ENCODE peak calls at places on chromosomes 2 and 18, in seven cellular contexts. Q, T, Z, J, B, Y and H are unnamed samples.

GRCh38 chr2:113005030-113005509 is at the start of gene IL36A:
- DNase-seq in Z (no peak), Y (no peak), Q (no peak), T (no peak), B (no peak), J (no peak), H (no peak)

GRCh38 chr18:22282311-22283235 is 113.2 kb downstream of the GATA6 start:
- DNase-seq in B (peak), T (peak), Q (peak), J (no peak), Z (peak), Y (no peak), H (no peak)

GRCh38 chr2:105563000-105563719 is 164.3 kb upstream of the FHL2 start:
- DNase-seq in Z (peak), B (no peak), J (no peak), Y (no peak), T (no peak), Q (no peak), H (no peak)

GRCh38 chr2:98311090-98311489 is 35.2 kb upstream of the CNGA3 start:
- DNase-seq in T (no peak), Q (no peak), J (no peak), Y (no peak), Z (no peak), B (no peak), H (no peak)

GRCh38 chr2:237964578-237965404 is 2.0 kb upstream of the UBE2F start:
- DNase-seq in Q (peak), B (no peak), T (no peak), Y (no peak), J (peak), Z (no peak), H (no peak)

GRCh38 chr2:50606860-50607259 is 425.1 kb downstream of the NRXN1 start:
- DNase-seq in Z (no peak), Q (no peak), J (no peak), B (no peak), T (no peak), Y (no peak), H (no peak)

GRCh38 chr2:6626406-6627012 is 239.2 kb downstream of the CMPK2 start:
- DNase-seq in Z (no peak), B (peak), T (no peak), Q (peak), Y (no peak), J (no peak), H (no peak)

GRCh38 chr2:88852753-88853402 is 161.4 kb downstream of the RPIA start:
- DNase-seq in Y (no peak), T (no peak), B (no peak), Z (no peak), J (no peak), Q (no peak), H (no peak)

GRCh38 chr2:34093790-34094189 is 494.7 kb upstream of the FAM98A start:
- DNase-seq in Y (no peak), T (no peak), J (no peak), Q (no peak), Z (no peak), B (no peak), H (no peak)

GRCh38 chr2:48228345-48228684 is 301.6 kb upstream of the STON1 start:
- DNase-seq in Z (no peak), T (no peak), J (no peak), B (no peak), Q (no peak), Y (no peak), H (no peak)

GRCh38 chr2:226125151-226125550 is 674.5 kb downstream of the IRS1 start:
- DNase-seq in T (no peak), Y (no peak), Q (no peak), Z (no peak), J (no peak), B (no peak), H (no peak)

GRCh38 chr2:39723946-39724827 is 54.9 kb downstream of the THUMPD2 start:
- DNase-seq in J (no peak), T (no peak), Y (no peak), Q (no peak), B (no peak), Z (peak), H (no peak)

GRCh38 chr2:197633109-197633657 is 42.2 kb downstream of the RFTN2 start:
- DNase-seq in B (no peak), Q (no peak), J (no peak), Z (no peak), Y (no peak), T (no peak), H (no peak)

GRCh38 chr2:28695245-28695647 is 56.4 kb upstream of the PPP1CB start:
- DNase-seq in J (no peak), Y (no peak), T (no peak), Q (no peak), Z (peak), B (peak), H (no peak)

DNA sequence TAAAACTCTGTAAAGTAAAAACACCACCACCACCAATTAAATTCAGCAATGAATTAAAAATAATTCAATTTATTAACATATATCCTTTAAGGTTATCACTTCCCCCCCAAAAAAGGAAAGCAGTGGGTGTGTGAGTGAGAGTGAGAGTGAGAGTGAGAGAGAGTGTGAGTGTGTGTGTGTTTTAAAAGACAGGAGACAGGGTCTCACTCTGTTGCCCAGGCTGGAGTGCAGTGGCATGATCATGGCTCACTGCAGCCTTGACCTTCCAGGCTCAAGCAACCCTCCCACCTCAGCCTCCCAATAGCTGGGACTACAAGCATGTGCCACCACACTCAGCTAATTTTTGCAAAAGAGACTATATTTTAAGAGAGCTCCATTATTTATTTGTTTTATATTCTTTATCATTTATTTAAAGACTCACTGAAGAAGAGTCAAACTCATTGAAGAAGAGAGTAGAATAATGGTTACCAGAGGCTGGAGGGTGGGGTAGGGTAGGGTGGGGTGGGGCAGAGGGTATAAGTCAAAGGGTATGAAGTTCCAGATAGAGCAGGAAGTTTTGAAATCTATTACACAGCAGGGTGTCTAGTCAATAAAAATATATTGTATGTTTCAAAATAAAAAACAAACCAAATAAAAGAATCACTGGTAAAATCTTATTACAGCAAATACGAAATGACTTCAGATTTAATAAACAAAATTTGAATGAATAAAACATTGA is 121.6 kb downstream of the C2orf74 start:
- DNase-seq in B (no peak), T (no peak), J (no peak), Y (no peak), Q (no peak), Z (no peak), H (no peak)
- H4K8ac ChIP-seq in B (no peak), T (no peak), J (no peak), Y (no peak), Q (no peak), Z (no peak), H (no peak)

DNA sequence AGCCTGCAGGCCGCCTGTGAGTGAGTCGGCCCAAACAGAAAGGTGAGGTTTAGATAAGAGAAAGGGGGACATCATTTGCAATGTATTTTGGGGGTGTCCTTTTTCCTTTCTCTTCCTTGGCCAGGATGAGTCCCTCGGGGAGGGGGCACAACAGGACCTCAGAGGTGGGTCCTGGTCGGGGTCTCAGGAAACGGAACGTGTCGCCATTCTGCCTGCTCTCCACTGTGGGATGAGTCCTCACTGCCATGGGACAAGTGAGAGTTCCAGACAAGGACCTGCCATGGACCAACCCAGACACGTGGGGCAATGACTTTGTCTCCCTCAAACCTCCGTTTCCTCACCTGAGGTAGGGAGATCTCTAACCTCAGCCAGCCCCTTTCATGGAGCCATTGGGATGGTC is 67.9 kb upstream of the TAF1B start:
- DNase-seq in Q (no peak), T (no peak), J (no peak), B (no peak), Z (no peak), Y (no peak), H (no peak)
- H4K8ac ChIP-seq in Q (no peak), T (no peak), J (no peak), B (no peak), Z (no peak), Y (no peak), H (no peak)

GRCh38 chr2:76073992-76074604 is 363.4 kb upstream of the GCFC2 start:
- DNase-seq in T (no peak), B (no peak), Q (no peak), Z (no peak), Y (no peak), J (no peak), H (no peak)
- H4K8ac ChIP-seq in T (no peak), B (no peak), Q (no peak), Z (no peak), Y (no peak), J (no peak), H (no peak)

DNA sequence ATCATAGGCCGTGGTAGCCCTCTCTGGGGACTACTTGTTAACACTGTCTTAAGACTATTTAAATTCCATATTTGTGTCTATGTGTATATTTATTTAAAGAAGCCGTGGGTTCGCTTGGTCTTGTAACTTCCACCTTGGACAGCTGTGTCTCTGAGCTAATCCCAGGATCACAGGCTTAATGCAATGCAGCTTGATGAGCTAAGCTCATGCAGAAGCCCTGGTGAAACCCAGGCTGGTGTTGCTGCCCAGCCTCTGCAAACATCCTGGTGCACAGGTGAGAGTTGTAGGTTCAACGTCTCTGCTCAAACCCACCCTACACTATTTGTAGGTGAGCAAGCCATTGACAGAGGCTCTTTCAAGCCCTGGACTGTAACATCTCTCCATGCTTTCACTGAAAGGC is 211.8 kb downstream of the FAM210A start:
- DNase-seq in J (no peak), Z (no peak), Q (no peak), B (no peak), T (no peak), Y (no peak), H (no peak)
- H4K8ac ChIP-seq in J (no peak), Z (no peak), Q (no peak), B (no peak), T (no peak), Y (no peak), H (no peak)

GRCh38 chr18:35231052-35231451 is 9.8 kb upstream of the ZNF397 start:
- DNase-seq in T (peak), B (peak), Q (peak), Y (peak), J (peak), Z (peak), H (peak)
- H4K8ac ChIP-seq in T (no peak), B (no peak), Q (no peak), Y (no peak), J (no peak), Z (no peak), H (no peak)

GRCh38 chr2:227855440-227855839 is 16.0 kb upstream of the DAW1 start:
- DNase-seq in Z (no peak), Y (no peak), T (no peak), Q (no peak), J (no peak), B (no peak), H (no peak)

GRCh38 chr2:227853765-227854271 is 17.6 kb upstream of the DAW1 start:
- DNase-seq in Z (no peak), J (no peak), Q (peak), Y (no peak), B (peak), T (no peak), H (no peak)

GRCh38 chr2:227849906-227850305 is 21.5 kb upstream of the DAW1 start:
- DNase-seq in Q (peak), Z (no peak), B (no peak), Y (no peak), T (no peak), J (no peak), H (no peak)

GRCh38 chr2:227856697-227857096 is 14.7 kb upstream of the DAW1 start:
- DNase-seq in Z (no peak), Y (no peak), B (no peak), T (no peak), Q (no peak), J (no peak), H (no peak)

DNA sequence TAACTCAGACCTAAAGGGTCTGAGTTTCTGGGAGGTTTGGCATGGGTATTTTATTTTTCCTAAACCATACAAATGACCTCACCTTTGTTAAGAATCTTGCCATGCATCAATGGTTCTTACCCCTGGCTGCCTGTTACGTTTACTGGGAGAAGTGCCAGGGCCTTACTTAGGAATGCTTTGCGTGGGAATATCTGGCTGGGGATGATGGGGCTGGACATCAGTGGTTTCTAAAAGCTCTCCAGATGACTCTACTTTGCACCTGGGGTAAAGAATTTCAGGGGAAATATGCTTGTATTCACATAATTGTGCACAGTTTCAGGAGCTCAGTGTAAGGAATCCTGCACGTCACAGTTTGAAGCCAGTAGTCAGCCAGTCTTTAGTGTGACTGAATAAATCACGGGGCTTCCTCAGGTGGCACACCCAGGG is 18.2 kb upstream of the DAW1 start:
- DNase-seq in Y (no peak), J (no peak), T (no peak), B (no peak), Z (no peak), Q (peak), H (no peak)
- H4K8ac ChIP-seq in Y (no peak), J (no peak), T (no peak), B (no peak), Z (no peak), Q (no peak), H (no peak)

DNA sequence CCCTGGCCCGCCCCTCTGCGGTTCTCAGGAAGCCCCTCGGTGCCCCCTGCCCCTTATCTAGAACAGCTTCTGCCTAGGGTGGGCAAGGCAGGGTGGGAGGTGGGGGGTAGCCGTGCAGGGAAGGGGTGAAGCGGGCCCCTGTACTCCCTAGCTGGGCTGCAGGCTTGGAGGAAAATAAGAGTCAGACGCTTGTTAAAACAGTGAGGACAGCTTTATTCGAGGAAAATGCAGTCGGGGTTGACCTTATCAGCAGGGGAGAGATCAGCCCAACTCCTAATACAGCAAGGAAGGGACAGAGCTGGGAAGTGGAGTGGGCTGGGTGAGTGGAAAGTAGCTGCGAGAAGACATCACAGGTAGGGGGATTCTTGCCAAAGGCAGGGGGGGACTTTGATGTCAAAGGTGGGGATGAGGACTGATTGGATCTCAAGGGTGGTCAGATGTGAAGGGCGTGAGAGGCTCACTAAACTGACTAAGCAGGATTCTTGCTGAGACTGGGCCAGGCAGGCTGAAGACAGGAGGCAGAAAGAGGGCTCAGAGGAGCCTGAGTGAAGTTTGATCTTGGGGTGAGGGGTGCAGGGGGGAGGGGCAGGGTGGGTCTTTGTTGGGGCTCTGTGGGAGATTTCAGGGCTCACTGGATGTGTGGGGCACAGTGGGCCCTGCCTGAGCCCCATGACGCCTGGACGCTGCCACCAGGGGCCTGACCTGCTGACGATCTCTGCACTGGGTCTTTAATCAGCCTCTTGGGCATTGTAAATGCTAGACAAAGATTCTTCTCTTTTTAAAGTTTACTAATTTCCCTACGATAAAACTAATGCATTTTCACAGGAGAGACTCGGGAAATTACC is 29.9 kb downstream of the HPCAL1 start:
- DNase-seq in Z (peak), Q (no peak), B (no peak), T (no peak), J (no peak), Y (no peak), H (peak)
- H4K8ac ChIP-seq in Z (no peak), Q (no peak), B (peak), T (no peak), J (no peak), Y (no peak), H (no peak)

DNA sequence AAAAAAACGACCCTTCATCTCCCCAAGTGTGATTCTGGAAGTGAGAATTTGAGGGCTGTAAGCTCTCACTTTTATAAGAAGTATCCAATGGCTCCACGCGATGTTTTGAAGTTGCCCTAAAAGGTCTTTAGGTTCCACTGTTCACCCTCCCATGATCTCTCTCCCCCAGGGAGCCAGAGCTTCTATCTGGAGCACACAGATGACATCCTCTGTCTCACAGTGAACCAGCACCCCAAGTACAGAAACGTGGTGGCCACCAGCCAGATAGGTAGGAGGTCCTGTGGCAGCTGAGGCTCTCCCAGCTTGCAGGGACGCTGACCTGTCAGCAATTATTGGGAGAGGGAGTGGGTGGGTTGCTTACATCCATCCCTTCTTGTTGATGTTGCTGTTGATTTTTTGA is 97.8 kb downstream of the RTN4 start:
- DNase-seq in J (no peak), Q (no peak), T (no peak), Z (no peak), B (no peak), Y (no peak), H (no peak)
- H4K8ac ChIP-seq in J (no peak), Q (no peak), T (no peak), Z (no peak), B (no peak), Y (no peak), H (no peak)

DNA sequence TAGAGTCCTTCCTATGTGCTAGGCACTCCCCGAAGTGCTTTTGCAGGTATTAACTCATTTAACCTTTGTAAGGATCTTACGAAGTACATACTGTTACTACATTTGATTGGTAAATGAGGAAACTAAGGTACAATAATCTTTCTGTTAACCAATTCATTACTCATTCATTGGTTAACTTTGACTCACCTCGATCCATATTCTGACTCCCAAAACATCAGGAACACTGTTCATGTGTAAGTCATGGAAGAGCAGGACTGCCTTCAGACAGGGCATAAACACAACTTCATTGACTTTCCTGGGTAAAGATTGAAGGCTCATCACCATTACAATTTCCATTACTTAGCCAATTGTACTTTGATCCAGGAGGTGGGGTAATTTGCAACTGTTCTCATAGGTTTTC is 40.6 kb downstream of the NAPG start:
- DNase-seq in J (no peak), B (no peak), T (no peak), Y (no peak), Q (no peak), Z (no peak), H (no peak)
- H4K8ac ChIP-seq in J (no peak), B (no peak), T (no peak), Y (no peak), Q (no peak), Z (no peak), H (no peak)